ENCODE peak calls at places on chromosomes 7 and 10, in eight cellular contexts. One of them, this sample, is unnamed.

GRCh38 chr7:12434012-12434642 is 30.5 kb upstream of the VWDE start:
- DNase-seq in AG09319: no peak
- DNase-seq in heart right ventricle: no peak
- DNase-seq in heart left ventricle: no peak
- DNase-seq in fibroblast of villous mesenchyme: no peak
- DNase-seq in neural progenitor cell: no peak
- DNase-seq in cardiac muscle cell: peak; percentile 2
- DNase-seq in right lobe of liver: no peak
- DNase-seq in this sample: no peak

GRCh38 chr7:31071316-31071715 is 19.2 kb downstream of the ADCYAP1R1 start:
- DNase-seq in heart left ventricle: no peak
- DNase-seq in AG09319: no peak
- DNase-seq in right lobe of liver: peak; percentile 8
- DNase-seq in heart right ventricle: no peak
- DNase-seq in fibroblast of villous mesenchyme: no peak
- DNase-seq in neural progenitor cell: no peak
- DNase-seq in cardiac muscle cell: no peak
- DNase-seq in this sample: no peak

GRCh38 chr7:74612015-74612829 is 45.3 kb upstream of the GTF2I start:
- DNase-seq in heart right ventricle: peak; percentile 17
- DNase-seq in AG09319: no peak
- DNase-seq in right lobe of liver: no peak
- DNase-seq in heart left ventricle: no peak
- DNase-seq in fibroblast of villous mesenchyme: no peak
- DNase-seq in cardiac muscle cell: peak; percentile 61
- DNase-seq in neural progenitor cell: peak; percentile 18
- DNase-seq in this sample: peak; percentile 16

GRCh38 chr10:58662314-58662713 is 149.6 kb downstream of the BICC1 start:
- DNase-seq in fibroblast of villous mesenchyme: peak; percentile 92
- DNase-seq in right lobe of liver: no peak
- DNase-seq in cardiac muscle cell: peak; percentile 88
- DNase-seq in heart left ventricle: no peak
- DNase-seq in neural progenitor cell: no peak
- DNase-seq in AG09319: peak; percentile 69
- DNase-seq in heart right ventricle: no peak
- DNase-seq in this sample: no peak

GRCh38 chr10:120478401-120478800 is 21.4 kb downstream of the PLPP4 start:
- DNase-seq in AG09319: no peak
- DNase-seq in right lobe of liver: no peak
- DNase-seq in neural progenitor cell: no peak
- DNase-seq in cardiac muscle cell: no peak
- DNase-seq in heart left ventricle: no peak
- DNase-seq in fibroblast of villous mesenchyme: peak; percentile 23
- DNase-seq in heart right ventricle: no peak
- DNase-seq in this sample: no peak

GRCh38 chr7:17996442-17997223 is 31.0 kb downstream of the PRPS1L1 start:
- DNase-seq in AG09319: no peak
- DNase-seq in fibroblast of villous mesenchyme: no peak
- DNase-seq in cardiac muscle cell: no peak
- DNase-seq in neural progenitor cell: no peak
- DNase-seq in right lobe of liver: no peak
- DNase-seq in heart right ventricle: no peak
- DNase-seq in heart left ventricle: no peak
- DNase-seq in this sample: no peak

GRCh38 chr7:46168671-46169383 is 247.8 kb upstream of the IGFBP3 start:
- DNase-seq in heart right ventricle: no peak
- DNase-seq in AG09319: no peak
- DNase-seq in cardiac muscle cell: no peak
- DNase-seq in right lobe of liver: no peak
- DNase-seq in neural progenitor cell: no peak
- DNase-seq in fibroblast of villous mesenchyme: no peak
- DNase-seq in heart left ventricle: no peak
- DNase-seq in this sample: no peak

GRCh38 chr10:122162566-122163181 is 108.4 kb upstream of the BTBD16 start:
- DNase-seq in fibroblast of villous mesenchyme: no peak
- DNase-seq in right lobe of liver: peak; percentile 89
- DNase-seq in heart left ventricle: no peak
- DNase-seq in cardiac muscle cell: no peak
- DNase-seq in neural progenitor cell: no peak
- DNase-seq in AG09319: no peak
- DNase-seq in heart right ventricle: peak; percentile 39
- DNase-seq in this sample: peak; percentile 24

GRCh38 chr7:92880212-92881090 is 44.1 kb upstream of the CDK6 start:
- DNase-seq in right lobe of liver: peak; percentile 23
- DNase-seq in heart left ventricle: no peak
- DNase-seq in neural progenitor cell: peak; percentile 62
- DNase-seq in fibroblast of villous mesenchyme: peak; percentile 58
- DNase-seq in AG09319: no peak
- DNase-seq in cardiac muscle cell: peak; percentile 51
- DNase-seq in heart right ventricle: no peak
- DNase-seq in this sample: no peak

GRCh38 chr10:79457256-79457785 is 11.9 kb upstream of the ZCCHC24 start:
- DNase-seq in neural progenitor cell: no peak
- DNase-seq in heart left ventricle: no peak
- DNase-seq in right lobe of liver: no peak
- DNase-seq in cardiac muscle cell: no peak
- DNase-seq in AG09319: no peak
- DNase-seq in fibroblast of villous mesenchyme: no peak
- DNase-seq in heart right ventricle: no peak
- DNase-seq in this sample: no peak

GRCh38 chr10:98472171-98472570 is 25.4 kb upstream of the HPS1 start:
- DNase-seq in cardiac muscle cell: no peak
- DNase-seq in neural progenitor cell: peak; percentile 78
- DNase-seq in heart right ventricle: no peak
- DNase-seq in right lobe of liver: no peak
- DNase-seq in AG09319: no peak
- DNase-seq in heart left ventricle: no peak
- DNase-seq in fibroblast of villous mesenchyme: no peak
- DNase-seq in this sample: no peak

DNA sequence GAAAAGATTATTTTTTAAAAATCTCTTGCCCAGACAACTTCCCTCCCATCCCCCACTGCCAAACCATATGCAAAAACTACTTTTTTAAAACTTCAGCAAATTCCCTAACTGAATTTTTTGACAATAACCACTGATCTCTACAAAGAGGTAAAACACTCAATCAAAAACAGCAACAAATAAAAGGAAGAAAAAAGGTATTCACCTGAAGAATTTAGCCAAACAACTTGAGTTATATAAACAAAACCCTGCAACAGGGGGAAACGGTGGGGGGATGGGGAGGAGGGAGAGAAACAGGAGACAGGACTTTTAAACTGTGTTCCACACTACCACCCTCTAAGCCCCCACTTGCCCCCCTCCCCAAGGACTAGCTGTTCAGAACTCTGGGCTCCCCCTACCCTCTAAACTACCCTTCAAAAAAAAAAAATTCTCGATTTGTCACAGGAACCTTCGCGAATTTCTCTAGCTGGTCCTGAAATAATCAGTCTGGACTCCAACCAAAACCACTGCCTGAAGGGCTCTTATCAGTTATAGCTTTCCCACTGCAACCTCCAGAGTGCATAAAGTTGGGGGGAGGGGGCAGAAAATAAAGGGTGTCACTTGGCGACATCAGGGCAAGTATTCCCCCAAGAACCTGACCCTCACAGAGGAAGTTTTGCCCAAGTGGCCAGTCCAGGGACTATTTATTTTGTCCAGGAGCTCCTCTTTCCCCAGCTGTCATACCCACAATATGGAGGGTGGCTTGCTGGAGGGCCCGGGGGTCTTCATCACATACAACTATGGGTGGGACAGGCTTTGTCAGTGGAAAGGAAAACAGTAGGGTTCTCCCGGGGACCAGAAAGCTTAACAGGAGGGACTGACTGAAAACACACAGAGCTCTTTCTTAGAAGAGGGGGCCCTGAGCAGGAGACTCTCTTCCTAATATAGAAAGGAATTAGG is 1.4 kb downstream of the UBE2H start:
- DNase-seq in AG09319: no peak
- DNase-seq in heart left ventricle: peak; percentile 44
- DNase-seq in heart right ventricle: no peak
- DNase-seq in fibroblast of villous mesenchyme: peak; percentile 32
- DNase-seq in neural progenitor cell: peak; percentile 47
- DNase-seq in cardiac muscle cell: peak; percentile 35
- DNase-seq in right lobe of liver: no peak
- DNase-seq in this sample: peak; percentile 22
- TF ChIP-seq CTCF in AG09319: no peak
- TF ChIP-seq CTCF in heart left ventricle: no peak
- TF ChIP-seq CTCF in heart right ventricle: no peak
- TF ChIP-seq CTCF in fibroblast of villous mesenchyme: peak; percentile 3
- TF ChIP-seq CTCF in neural progenitor cell: peak; percentile 20
- TF ChIP-seq CTCF in cardiac muscle cell: no peak
- TF ChIP-seq CTCF in right lobe of liver: no peak
- TF ChIP-seq CTCF in this sample: no peak

GRCh38 chr7:44080118-44080517 is 2.2 kb downstream of the POLM start:
- DNase-seq in heart right ventricle: no peak
- DNase-seq in cardiac muscle cell: no peak
- DNase-seq in AG09319: no peak
- DNase-seq in right lobe of liver: peak; percentile 52
- DNase-seq in neural progenitor cell: no peak
- DNase-seq in heart left ventricle: no peak
- DNase-seq in fibroblast of villous mesenchyme: no peak
- DNase-seq in this sample: no peak

GRCh38 chr7:44080686-44081265 is 1.6 kb downstream of the POLM start:
- DNase-seq in fibroblast of villous mesenchyme: no peak
- DNase-seq in right lobe of liver: peak; percentile 50
- DNase-seq in heart left ventricle: no peak
- DNase-seq in heart right ventricle: no peak
- DNase-seq in AG09319: no peak
- DNase-seq in cardiac muscle cell: no peak
- DNase-seq in neural progenitor cell: no peak
- DNase-seq in this sample: no peak

GRCh38 chr7:44079221-44080021 is 2.9 kb downstream of the POLM start:
- DNase-seq in right lobe of liver: peak; percentile 51
- DNase-seq in neural progenitor cell: no peak
- DNase-seq in heart right ventricle: no peak
- DNase-seq in AG09319: no peak
- DNase-seq in heart left ventricle: no peak
- DNase-seq in fibroblast of villous mesenchyme: no peak
- DNase-seq in cardiac muscle cell: no peak
- DNase-seq in this sample: no peak

GRCh38 chr7:44082541-44083207 is 344 bp upstream of the POLM start:
- DNase-seq in AG09319: peak; percentile 98
- DNase-seq in heart left ventricle: peak; percentile 99
- DNase-seq in cardiac muscle cell: peak; percentile 99
- DNase-seq in heart right ventricle: peak; percentile 98
- DNase-seq in neural progenitor cell: peak; percentile 99
- DNase-seq in right lobe of liver: peak; percentile 100
- DNase-seq in fibroblast of villous mesenchyme: peak; percentile 99
- DNase-seq in this sample: peak; percentile 93

GRCh38 chr7:44081266-44081748 is 1.0 kb downstream of the POLM start:
- DNase-seq in right lobe of liver: no peak
- DNase-seq in fibroblast of villous mesenchyme: no peak
- DNase-seq in AG09319: no peak
- DNase-seq in neural progenitor cell: no peak
- DNase-seq in heart right ventricle: no peak
- DNase-seq in heart left ventricle: no peak
- DNase-seq in cardiac muscle cell: no peak
- DNase-seq in this sample: no peak
- TF ChIP-seq CTCF in right lobe of liver: no peak
- TF ChIP-seq CTCF in fibroblast of villous mesenchyme: no peak
- TF ChIP-seq CTCF in AG09319: no peak
- TF ChIP-seq CTCF in neural progenitor cell: no peak
- TF ChIP-seq CTCF in heart right ventricle: no peak
- TF ChIP-seq CTCF in heart left ventricle: no peak
- TF ChIP-seq CTCF in cardiac muscle cell: no peak
- TF ChIP-seq CTCF in this sample: no peak

GRCh38 chr7:1928555-1929348 is 258.7 kb downstream of the ELFN1 start:
- DNase-seq in neural progenitor cell: no peak
- DNase-seq in cardiac muscle cell: no peak
- DNase-seq in fibroblast of villous mesenchyme: no peak
- DNase-seq in heart left ventricle: no peak
- DNase-seq in heart right ventricle: peak; percentile 7
- DNase-seq in AG09319: no peak
- DNase-seq in right lobe of liver: peak; percentile 92
- DNase-seq in this sample: no peak
- TF ChIP-seq CTCF in neural progenitor cell: no peak
- TF ChIP-seq CTCF in cardiac muscle cell: no peak
- TF ChIP-seq CTCF in fibroblast of villous mesenchyme: no peak
- TF ChIP-seq CTCF in heart left ventricle: no peak
- TF ChIP-seq CTCF in heart right ventricle: no peak
- TF ChIP-seq CTCF in AG09319: no peak
- TF ChIP-seq CTCF in right lobe of liver: no peak
- TF ChIP-seq CTCF in this sample: no peak

GRCh38 chr10:81915517-81915916 is 40.5 kb downstream of the NRG3 start:
- DNase-seq in cardiac muscle cell: no peak
- DNase-seq in neural progenitor cell: peak; percentile 5
- DNase-seq in heart left ventricle: no peak
- DNase-seq in right lobe of liver: no peak
- DNase-seq in AG09319: no peak
- DNase-seq in fibroblast of villous mesenchyme: no peak
- DNase-seq in heart right ventricle: no peak
- DNase-seq in this sample: no peak

GRCh38 chr10:81917666-81918065 is 42.7 kb downstream of the NRG3 start:
- DNase-seq in AG09319: no peak
- DNase-seq in neural progenitor cell: no peak
- DNase-seq in cardiac muscle cell: no peak
- DNase-seq in heart right ventricle: no peak
- DNase-seq in heart left ventricle: no peak
- DNase-seq in right lobe of liver: no peak
- DNase-seq in fibroblast of villous mesenchyme: no peak
- DNase-seq in this sample: no peak

GRCh38 chr10:81918766-81919165 is 43.8 kb downstream of the NRG3 start:
- DNase-seq in heart left ventricle: no peak
- DNase-seq in AG09319: no peak
- DNase-seq in neural progenitor cell: no peak
- DNase-seq in fibroblast of villous mesenchyme: no peak
- DNase-seq in right lobe of liver: no peak
- DNase-seq in heart right ventricle: no peak
- DNase-seq in cardiac muscle cell: no peak
- DNase-seq in this sample: no peak

GRCh38 chr10:81914736-81915510 is 39.9 kb downstream of the NRG3 start:
- DNase-seq in heart left ventricle: no peak
- DNase-seq in neural progenitor cell: no peak
- DNase-seq in cardiac muscle cell: no peak
- DNase-seq in right lobe of liver: no peak
- DNase-seq in fibroblast of villous mesenchyme: no peak
- DNase-seq in heart right ventricle: no peak
- DNase-seq in AG09319: no peak
- DNase-seq in this sample: no peak

DNA sequence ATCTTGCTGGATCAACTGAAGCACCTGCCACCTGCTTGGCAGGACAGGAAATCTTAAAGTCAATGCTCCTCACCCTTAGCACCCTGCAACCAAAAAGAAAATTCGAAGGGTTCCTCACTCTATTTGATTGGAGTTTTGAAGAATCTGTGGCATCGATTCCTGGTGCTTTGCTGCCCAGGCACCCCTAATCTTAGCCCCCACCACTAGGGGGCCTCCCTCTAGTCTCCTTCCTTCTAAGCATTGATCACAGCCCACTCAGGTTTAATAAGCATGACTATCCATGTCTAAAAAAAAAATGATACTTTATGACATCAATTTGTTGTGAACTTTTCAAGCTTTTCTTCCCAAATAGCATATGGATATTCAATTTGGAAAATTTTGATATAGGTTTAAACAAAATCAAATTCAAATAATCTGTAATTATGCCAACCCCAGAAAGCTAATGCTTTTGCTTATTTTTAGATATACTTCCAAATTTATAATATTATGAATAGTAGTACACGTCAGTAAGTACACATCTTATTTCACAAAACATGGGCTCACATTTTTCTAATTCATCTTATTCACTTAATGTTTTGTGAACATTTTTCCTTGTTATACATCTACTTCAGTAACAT is 45.3 kb downstream of the NRG3 start:
- DNase-seq in heart left ventricle: no peak
- DNase-seq in AG09319: no peak
- DNase-seq in right lobe of liver: no peak
- DNase-seq in cardiac muscle cell: no peak
- DNase-seq in fibroblast of villous mesenchyme: no peak
- DNase-seq in neural progenitor cell: peak; percentile 48
- DNase-seq in heart right ventricle: no peak
- DNase-seq in this sample: no peak
- TF ChIP-seq CTCF in heart left ventricle: no peak
- TF ChIP-seq CTCF in AG09319: no peak
- TF ChIP-seq CTCF in right lobe of liver: peak; percentile 27
- TF ChIP-seq CTCF in cardiac muscle cell: peak; percentile 38
- TF ChIP-seq CTCF in fibroblast of villous mesenchyme: peak; percentile 4
- TF ChIP-seq CTCF in neural progenitor cell: peak; percentile 80
- TF ChIP-seq CTCF in heart right ventricle: peak; percentile 13
- TF ChIP-seq CTCF in this sample: peak; percentile 63